ENCODE peak calls at places on chromosomes 2 and 18, in five cellular contexts. G is stimulated activated naive CD4-positive, alpha-beta T cell; O is iris pigment epithelial cell; M is AG08396; L is PC-9. Y is an unnamed sample.

GRCh38 chr2:112723995-112724394 is 3.2 kb downstream of the NT5DC4 start:
- DNase-seq in M (no peak), O (no peak), G (no peak), L (no peak), Y (no peak)

GRCh38 chr2:235390108-235390815 is 103.6 kb upstream of the AGAP1 start:
- DNase-seq in O (peak), G (no peak), L (peak), M (peak), Y (peak)

GRCh38 chr2:197308635-197309368 is 1.8 kb downstream of the ANKRD44 start:
- DNase-seq in L (no peak), M (no peak), O (no peak), G (no peak), Y (no peak)

GRCh38 chr2:177868792-177869191 is 203.8 kb downstream of the PDE11A start:
- DNase-seq in O (no peak), M (no peak), G (no peak), L (no peak), Y (no peak)

GRCh38 chr2:38716185-38716584 is 35.0 kb downstream of the SRSF7 start:
- DNase-seq in M (peak), G (no peak), L (no peak), O (peak), Y (no peak)

GRCh38 chr2:120134263-120134662 is 88.9 kb downstream of the TMEM185B start:
- DNase-seq in L (peak), O (peak), G (no peak), M (peak), Y (no peak)

GRCh38 chr2:173511357-173511756 is 156.7 kb downstream of the CDCA7 start:
- DNase-seq in L (no peak), G (no peak), M (no peak), O (no peak), Y (no peak)

GRCh38 chr18:11728247-11728646 is 39.2 kb downstream of the GNAL start:
- DNase-seq in G (no peak), O (peak), M (no peak), L (peak), Y (peak)

GRCh38 chr18:77141401-77142118 is 9.0 kb upstream of the MBP start:
- DNase-seq in L (no peak), M (no peak), G (no peak), O (no peak), Y (no peak)

GRCh38 chr2:207936380-207936779 is 88.9 kb downstream of the PLEKHM3 start:
- DNase-seq in G (no peak), O (no peak), M (no peak), L (no peak), Y (no peak)

GRCh38 chr2:214311031-214311533 is 99.8 kb upstream of the VWC2L start:
- DNase-seq in G (no peak), L (no peak), O (no peak), M (no peak), Y (peak)

GRCh38 chr18:56221195-56222065 is 417.0 kb downstream of the TXNL1 start:
- DNase-seq in M (no peak), L (no peak), G (no peak), O (no peak), Y (no peak)

GRCh38 chr2:86048383-86048701 is 57.3 kb downstream of the POLR1A start:
- DNase-seq in O (no peak), G (no peak), M (no peak), L (no peak), Y (no peak)

GRCh38 chr2:10196275-10196892 is 73.8 kb downstream of the RRM2 start:
- DNase-seq in G (no peak), O (no peak), L (no peak), M (no peak), Y (no peak)

GRCh38 chr18:48122376-48122775 is 191.9 kb upstream of the SMAD2 start:
- DNase-seq in M (no peak), G (no peak), L (no peak), O (no peak), Y (no peak)

GRCh38 chr2:146981921-146982320 is 862.9 kb upstream of the ACVR2A start:
- DNase-seq in O (peak), G (no peak), M (no peak), L (no peak), Y (no peak)

GRCh38 chr2:70936979-70937811 is 1.5 kb downstream of the ATP6V1B1 start:
- DNase-seq in G (no peak), O (no peak), M (no peak), L (peak), Y (no peak)

GRCh38 chr2:177894546-177894945 is 178.0 kb downstream of the PDE11A start:
- DNase-seq in M (no peak), O (peak), G (no peak), L (no peak), Y (no peak)

Y was measured in GM12865.